ENCODE peak calls at places on chromosome 10, in six cellular contexts. One of them, this sample, is unnamed.

GRCh38 chr10:29784175-29784773 is 149.5 kb upstream of the SVIL start:
- DNase-seq in GM12878: no peak
- DNase-seq in mucosa of descending colon: no peak
- DNase-seq in NCI-H446: no peak
- DNase-seq in posterior vena cava: peak
- DNase-seq in lower leg skin: peak
- DNase-seq in this sample: peak

GRCh38 chr10:125083576-125083920 is 76.8 kb downstream of the CTBP2 start:
- DNase-seq in NCI-H446: no peak
- DNase-seq in GM12878: no peak
- DNase-seq in lower leg skin: no peak
- DNase-seq in mucosa of descending colon: no peak
- DNase-seq in posterior vena cava: peak
- DNase-seq in this sample: no peak

GRCh38 chr10:70536196-70536920 is 57.8 kb downstream of the PALD1 start:
- DNase-seq in GM12878: no peak
- DNase-seq in lower leg skin: no peak
- DNase-seq in posterior vena cava: no peak
- DNase-seq in NCI-H446: no peak
- DNase-seq in mucosa of descending colon: no peak
- DNase-seq in this sample: no peak

GRCh38 chr10:110311357-110311949 is 6.7 kb upstream of the SMNDC1 start:
- DNase-seq in posterior vena cava: no peak
- DNase-seq in lower leg skin: no peak
- DNase-seq in GM12878: peak
- DNase-seq in mucosa of descending colon: no peak
- DNase-seq in NCI-H446: peak
- DNase-seq in this sample: no peak

GRCh38 chr10:46516660-46517416 is 39.6 kb downstream of the GPRIN2 start:
- DNase-seq in GM12878: no peak
- DNase-seq in lower leg skin: no peak
- DNase-seq in posterior vena cava: peak
- DNase-seq in NCI-H446: peak
- DNase-seq in mucosa of descending colon: no peak
- DNase-seq in this sample: no peak

GRCh38 chr10:125756196-125756595 is 19.4 kb downstream of the MMP21 start:
- DNase-seq in NCI-H446: no peak
- DNase-seq in mucosa of descending colon: no peak
- DNase-seq in GM12878: no peak
- DNase-seq in posterior vena cava: no peak
- DNase-seq in lower leg skin: no peak
- DNase-seq in this sample: no peak

GRCh38 chr10:62681211-62681940 is 123.1 kb upstream of the ADO start:
- DNase-seq in NCI-H446: no peak
- DNase-seq in lower leg skin: no peak
- DNase-seq in posterior vena cava: no peak
- DNase-seq in GM12878: peak
- DNase-seq in mucosa of descending colon: peak
- DNase-seq in this sample: no peak

GRCh38 chr10:3887885-3888476 is 103.0 kb upstream of the KLF6 start:
- DNase-seq in NCI-H446: no peak
- DNase-seq in lower leg skin: peak
- DNase-seq in posterior vena cava: peak
- DNase-seq in mucosa of descending colon: no peak
- DNase-seq in GM12878: peak
- DNase-seq in this sample: no peak

GRCh38 chr10:109933984-109934565 is 10.8 kb upstream of the XPNPEP1 start:
- DNase-seq in mucosa of descending colon: no peak
- DNase-seq in GM12878: no peak
- DNase-seq in posterior vena cava: no peak
- DNase-seq in lower leg skin: no peak
- DNase-seq in NCI-H446: no peak
- DNase-seq in this sample: no peak

GRCh38 chr10:31315453-31315852 is 3.6 kb upstream of the ZEB1 start:
- DNase-seq in mucosa of descending colon: no peak
- DNase-seq in lower leg skin: no peak
- DNase-seq in GM12878: no peak
- DNase-seq in NCI-H446: no peak
- DNase-seq in posterior vena cava: peak
- DNase-seq in this sample: no peak